ENCODE peak calls at places on chromosomes 16 and 17, in eight cellular contexts. One of them, this sample, is unnamed.
A peak's percentile ranks its signal among the peaks of the same experiment; 100 is the strongest.

GRCh38 chr17:61967729-61968128 is 39.9 kb upstream of the INTS2 start:
- DNase-seq in BE2C: no peak
- DNase-seq in kidney epithelial cell: no peak
- DNase-seq in ovary: no peak
- DNase-seq in neural progenitor cell: no peak
- DNase-seq in IMR-90: peak; percentile 28
- DNase-seq in fibroblast of lung: peak; percentile 13
- DNase-seq in heart left ventricle: no peak
- DNase-seq in this sample: no peak

GRCh38 chr16:24748242-24748641 is 18.8 kb downstream of the TNRC6A start:
- DNase-seq in BE2C: no peak
- DNase-seq in kidney epithelial cell: peak; percentile 86
- DNase-seq in ovary: no peak
- DNase-seq in neural progenitor cell: no peak
- DNase-seq in IMR-90: peak; percentile 97
- DNase-seq in fibroblast of lung: peak; percentile 94
- DNase-seq in heart left ventricle: no peak
- DNase-seq in this sample: no peak

GRCh38 chr16:71559855-71560254 is 17.0 kb downstream of the TAT start:
- DNase-seq in BE2C: no peak
- DNase-seq in kidney epithelial cell: no peak
- DNase-seq in ovary: no peak
- DNase-seq in neural progenitor cell: no peak
- DNase-seq in IMR-90: no peak
- DNase-seq in fibroblast of lung: no peak
- DNase-seq in heart left ventricle: no peak
- DNase-seq in this sample: no peak

GRCh38 chr17:14557482-14557881 is 256.6 kb downstream of the HS3ST3B1 start:
- DNase-seq in BE2C: no peak
- DNase-seq in kidney epithelial cell: no peak
- DNase-seq in ovary: no peak
- DNase-seq in neural progenitor cell: no peak
- DNase-seq in IMR-90: no peak
- DNase-seq in fibroblast of lung: no peak
- DNase-seq in heart left ventricle: no peak
- DNase-seq in this sample: no peak

GRCh38 chr17:56834380-56835258 is 668 bp downstream of the DGKE start:
- DNase-seq in BE2C: peak; percentile 13
- DNase-seq in kidney epithelial cell: no peak
- DNase-seq in ovary: peak; percentile 66
- DNase-seq in neural progenitor cell: peak; percentile 78
- DNase-seq in IMR-90: peak; percentile 7
- DNase-seq in fibroblast of lung: peak; percentile 6
- DNase-seq in heart left ventricle: peak; percentile 50
- DNase-seq in this sample: peak; percentile 36

GRCh38 chr17:66942453-66943264 is 21.8 kb upstream of the CACNG4 start:
- DNase-seq in BE2C: no peak
- DNase-seq in kidney epithelial cell: no peak
- DNase-seq in ovary: no peak
- DNase-seq in neural progenitor cell: no peak
- DNase-seq in IMR-90: no peak
- DNase-seq in fibroblast of lung: no peak
- DNase-seq in heart left ventricle: no peak
- DNase-seq in this sample: no peak

GRCh38 chr17:58756246-58757161 is 850 bp downstream of the PPM1E start:
- DNase-seq in BE2C: peak; percentile 55
- DNase-seq in kidney epithelial cell: no peak
- DNase-seq in ovary: no peak
- DNase-seq in neural progenitor cell: peak; percentile 61
- DNase-seq in IMR-90: no peak
- DNase-seq in fibroblast of lung: no peak
- DNase-seq in heart left ventricle: no peak
- DNase-seq in this sample: no peak

GRCh38 chr17:16181581-16181980 is 33.8 kb downstream of the NCOR1 start:
- DNase-seq in BE2C: no peak
- DNase-seq in kidney epithelial cell: no peak
- DNase-seq in ovary: no peak
- DNase-seq in neural progenitor cell: no peak
- DNase-seq in IMR-90: no peak
- DNase-seq in fibroblast of lung: no peak
- DNase-seq in heart left ventricle: no peak
- DNase-seq in this sample: no peak

GRCh38 chr17:47208744-47209488 is at the start of gene MYL4:
- DNase-seq in BE2C: no peak
- DNase-seq in kidney epithelial cell: no peak
- DNase-seq in ovary: no peak
- DNase-seq in neural progenitor cell: peak; percentile 47
- DNase-seq in IMR-90: no peak
- DNase-seq in fibroblast of lung: no peak
- DNase-seq in heart left ventricle: no peak
- DNase-seq in this sample: no peak

GRCh38 chr17:78883533-78884131 is 19.4 kb downstream of the CEP295NL start:
- DNase-seq in BE2C: peak; percentile 88
- DNase-seq in kidney epithelial cell: peak; percentile 93
- DNase-seq in ovary: peak; percentile 77
- DNase-seq in neural progenitor cell: peak; percentile 90
- DNase-seq in IMR-90: peak; percentile 97
- DNase-seq in fibroblast of lung: peak; percentile 97
- DNase-seq in heart left ventricle: peak; percentile 89
- DNase-seq in this sample: peak; percentile 78

GRCh38 chr16:69381231-69381630 is 4.6 kb downstream of the TERF2 start:
- DNase-seq in BE2C: no peak
- DNase-seq in kidney epithelial cell: no peak
- DNase-seq in ovary: no peak
- DNase-seq in neural progenitor cell: no peak
- DNase-seq in IMR-90: peak; percentile 10
- DNase-seq in fibroblast of lung: no peak
- DNase-seq in heart left ventricle: no peak
- DNase-seq in this sample: no peak
- H3K36me3 ChIP-seq in BE2C: peaks cover 68% of the 10 kb centered on the region
- H3K36me3 ChIP-seq in kidney epithelial cell: no peaks in the 10 kb centered on the region
- H3K36me3 ChIP-seq in ovary: no peaks in the 10 kb centered on the region
- H3K36me3 ChIP-seq in neural progenitor cell: peaks cover 4% of the 10 kb centered on the region
- H3K36me3 ChIP-seq in IMR-90: peaks cover 15% of the 10 kb centered on the region
- H3K36me3 ChIP-seq in fibroblast of lung: peaks cover 5% of the 10 kb centered on the region
- H3K36me3 ChIP-seq in heart left ventricle: peaks cover 78% of the 10 kb centered on the region
- H3K36me3 ChIP-seq in this sample: peaks cover 69% of the 10 kb centered on the region

DNA sequence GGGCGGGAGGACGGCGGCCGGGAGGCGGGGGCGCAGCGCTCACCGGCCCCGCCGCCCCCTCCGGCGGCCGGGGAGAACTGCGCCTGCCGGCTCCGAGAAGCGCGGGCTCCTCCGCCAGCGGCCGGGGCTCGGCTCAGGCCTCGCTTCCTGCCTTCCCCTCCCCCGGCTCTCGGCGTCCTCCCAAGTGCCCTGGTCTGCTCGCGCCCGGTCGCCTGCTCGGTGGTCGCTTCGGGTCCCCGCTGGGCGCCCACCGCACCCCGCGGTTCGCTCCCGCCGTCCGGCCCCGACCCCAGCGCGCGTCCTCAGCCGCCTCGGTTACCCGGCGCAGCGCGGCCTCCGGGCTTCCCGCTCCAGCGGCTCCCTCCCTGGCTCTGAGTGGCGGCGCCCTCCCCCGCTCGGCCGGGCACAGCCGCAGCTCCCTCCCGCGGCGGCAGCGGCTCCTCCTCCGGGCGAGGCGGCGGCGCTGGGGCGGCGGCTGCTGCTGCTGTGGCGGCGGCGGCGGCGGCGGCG is 294 bp downstream of the UBTF start:
- DNase-seq in BE2C: peak; percentile 80
- DNase-seq in kidney epithelial cell: no peak
- DNase-seq in ovary: peak; percentile 84
- DNase-seq in neural progenitor cell: peak; percentile 93
- DNase-seq in IMR-90: peak; percentile 65
- DNase-seq in fibroblast of lung: peak; percentile 67
- DNase-seq in heart left ventricle: peak; percentile 77
- DNase-seq in this sample: peak; percentile 72
- TF ChIP-seq CTCF in BE2C: no peak
- TF ChIP-seq CTCF in kidney epithelial cell: no peak
- TF ChIP-seq CTCF in ovary: peak; percentile 79
- TF ChIP-seq CTCF in neural progenitor cell: peak; percentile 50
- TF ChIP-seq CTCF in IMR-90: peak; percentile 58
- TF ChIP-seq CTCF in fibroblast of lung: peak; percentile 33
- TF ChIP-seq CTCF in heart left ventricle: peak; percentile 35
- TF ChIP-seq CTCF in this sample: peak; percentile 59

GRCh38 chr16:19527161-19527560 is 3.4 kb downstream of the CCP110 start:
- DNase-seq in BE2C: no peak
- DNase-seq in kidney epithelial cell: no peak
- DNase-seq in ovary: no peak
- DNase-seq in neural progenitor cell: no peak
- DNase-seq in IMR-90: no peak
- DNase-seq in fibroblast of lung: no peak
- DNase-seq in heart left ventricle: no peak
- DNase-seq in this sample: no peak
- H3K4me3 ChIP-seq in BE2C: no peak overlapping the region
- H3K4me3 ChIP-seq in kidney epithelial cell: no peak overlapping the region
- H3K4me3 ChIP-seq in ovary: no peak overlapping the region
- H3K4me3 ChIP-seq in neural progenitor cell: no peak overlapping the region
- H3K4me3 ChIP-seq in IMR-90: no peak overlapping the region
- H3K4me3 ChIP-seq in fibroblast of lung: no peak overlapping the region
- H3K4me3 ChIP-seq in heart left ventricle: no peak overlapping the region
- H3K4me3 ChIP-seq in this sample: no peak overlapping the region

DNA sequence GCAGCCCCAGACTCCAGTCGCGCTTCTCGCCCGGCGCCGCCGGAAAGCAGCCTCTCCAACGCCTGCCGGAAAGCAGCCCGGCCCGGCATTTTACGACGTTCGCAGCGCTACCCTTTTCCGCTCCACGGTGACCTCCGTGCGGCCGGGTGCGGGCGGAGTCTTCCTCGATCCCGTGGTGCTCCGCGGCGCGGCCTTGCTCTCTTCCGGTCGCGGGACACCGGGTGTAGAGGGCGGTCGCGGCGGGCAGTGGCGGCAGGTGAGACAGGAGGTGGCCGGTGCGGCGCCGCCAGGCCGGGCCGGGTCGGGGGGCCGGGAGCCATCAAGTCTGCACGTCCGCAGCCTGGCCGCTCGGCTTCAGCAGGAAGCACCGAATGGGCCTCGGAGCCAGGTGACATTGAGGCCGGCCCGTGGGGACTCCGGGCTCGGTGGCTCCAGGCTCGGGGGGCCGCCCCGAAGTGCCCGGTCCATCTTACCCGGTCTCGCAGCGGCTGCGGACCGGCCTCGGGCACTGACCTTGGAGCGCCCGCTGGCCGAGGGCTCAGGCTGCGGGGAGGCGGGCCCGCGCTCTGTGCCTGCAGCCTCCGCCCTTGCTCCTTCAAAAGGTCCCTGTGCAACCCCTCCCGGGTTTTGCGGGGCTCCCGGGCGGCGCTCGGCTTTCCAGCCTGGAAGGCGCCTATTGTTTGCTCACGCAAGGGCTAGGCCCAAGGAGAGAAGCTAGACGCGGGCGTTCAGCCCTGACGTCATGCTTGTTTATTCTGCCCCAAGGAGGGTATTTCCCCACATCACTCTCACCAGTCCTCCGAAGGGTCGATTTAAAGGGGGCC is at the start of the genes COX4I1 and EMC8:
- DNase-seq in BE2C: peak; percentile 96
- DNase-seq in kidney epithelial cell: peak; percentile 61
- DNase-seq in ovary: peak; percentile 94
- DNase-seq in neural progenitor cell: peak; percentile 97
- DNase-seq in IMR-90: peak; percentile 92
- DNase-seq in fibroblast of lung: peak; percentile 94
- DNase-seq in heart left ventricle: peak; percentile 98
- DNase-seq in this sample: peak; percentile 97
- H3K36me3 ChIP-seq in BE2C: peaks cover 63% of the 10 kb centered on the region
- H3K36me3 ChIP-seq in kidney epithelial cell: peaks cover 5% of the 10 kb centered on the region
- H3K36me3 ChIP-seq in ovary: no peaks in the 10 kb centered on the region
- H3K36me3 ChIP-seq in neural progenitor cell: peaks cover 4% of the 10 kb centered on the region
- H3K36me3 ChIP-seq in IMR-90: peaks cover 44% of the 10 kb centered on the region
- H3K36me3 ChIP-seq in fibroblast of lung: peaks cover 25% of the 10 kb centered on the region
- H3K36me3 ChIP-seq in heart left ventricle: peaks cover 56% of the 10 kb centered on the region
- H3K36me3 ChIP-seq in this sample: peaks cover 57% of the 10 kb centered on the region

DNA sequence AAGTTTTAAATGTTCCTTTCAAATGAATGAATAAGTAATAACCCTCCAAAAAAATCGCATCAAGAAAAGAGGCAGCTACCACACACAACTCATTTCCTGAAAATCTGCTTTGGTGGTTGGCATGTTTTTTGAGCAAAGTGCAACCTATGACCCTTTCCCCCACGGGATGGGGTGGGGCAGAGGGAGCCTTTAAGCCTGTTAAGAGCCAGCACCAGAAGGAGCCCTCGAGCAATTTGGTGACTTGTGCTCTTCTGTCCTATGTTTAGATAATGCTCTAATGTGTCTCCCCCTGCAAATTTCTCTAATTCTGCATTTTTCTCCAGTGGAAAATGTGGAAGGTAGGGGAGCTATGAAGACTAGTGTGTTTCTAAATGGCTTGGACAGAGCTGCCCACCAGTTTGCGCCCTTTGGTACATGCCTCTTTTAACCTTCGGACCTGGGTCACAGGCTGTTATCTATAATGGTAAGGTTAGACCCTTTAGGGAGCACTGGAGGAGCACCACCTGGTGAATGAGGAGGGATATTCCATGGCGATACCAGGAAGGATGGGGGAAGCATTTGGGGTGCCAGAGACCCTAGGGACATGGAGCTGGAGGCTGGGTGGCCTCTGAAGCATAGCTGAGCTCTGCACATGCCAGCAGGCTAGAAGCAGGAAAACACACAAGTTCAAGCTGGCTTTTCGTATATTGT is 1.6 kb downstream of the PYCARD start:
- DNase-seq in BE2C: no peak
- DNase-seq in kidney epithelial cell: no peak
- DNase-seq in ovary: no peak
- DNase-seq in neural progenitor cell: no peak
- DNase-seq in IMR-90: no peak
- DNase-seq in fibroblast of lung: peak; percentile 39
- DNase-seq in heart left ventricle: no peak
- DNase-seq in this sample: no peak
- TF ChIP-seq CTCF in BE2C: peak; percentile 11
- TF ChIP-seq CTCF in kidney epithelial cell: no peak
- TF ChIP-seq CTCF in ovary: no peak
- TF ChIP-seq CTCF in neural progenitor cell: no peak
- TF ChIP-seq CTCF in IMR-90: peak; percentile 12
- TF ChIP-seq CTCF in fibroblast of lung: no peak
- TF ChIP-seq CTCF in heart left ventricle: no peak
- TF ChIP-seq CTCF in this sample: no peak

GRCh38 chr16:3165111-3165822 is 22.7 kb upstream of the OR1F1 start:
- DNase-seq in BE2C: no peak
- DNase-seq in kidney epithelial cell: no peak
- DNase-seq in ovary: no peak
- DNase-seq in neural progenitor cell: no peak
- DNase-seq in IMR-90: no peak
- DNase-seq in fibroblast of lung: no peak
- DNase-seq in heart left ventricle: no peak
- DNase-seq in this sample: no peak
- H3K4me3 ChIP-seq in BE2C: peak overlapping the region; percentile 37
- H3K4me3 ChIP-seq in kidney epithelial cell: no peak overlapping the region
- H3K4me3 ChIP-seq in ovary: no peak overlapping the region
- H3K4me3 ChIP-seq in neural progenitor cell: peak overlapping the region; percentile 11
- H3K4me3 ChIP-seq in IMR-90: no peak overlapping the region
- H3K4me3 ChIP-seq in fibroblast of lung: no peak overlapping the region
- H3K4me3 ChIP-seq in heart left ventricle: peak overlapping the region; percentile 25
- H3K4me3 ChIP-seq in this sample: peak overlapping the region; percentile 51

GRCh38 chr16:11075163-11075562 is 130.8 kb downstream of the CLEC16A start:
- DNase-seq in BE2C: no peak
- DNase-seq in kidney epithelial cell: no peak
- DNase-seq in ovary: no peak
- DNase-seq in neural progenitor cell: no peak
- DNase-seq in IMR-90: no peak
- DNase-seq in fibroblast of lung: no peak
- DNase-seq in heart left ventricle: no peak
- DNase-seq in this sample: no peak
- H3K36me3 ChIP-seq in BE2C: peaks cover 6% of the 10 kb centered on the region
- H3K36me3 ChIP-seq in kidney epithelial cell: no peaks in the 10 kb centered on the region
- H3K36me3 ChIP-seq in ovary: no peaks in the 10 kb centered on the region
- H3K36me3 ChIP-seq in neural progenitor cell: no peaks in the 10 kb centered on the region
- H3K36me3 ChIP-seq in IMR-90: peaks cover 5% of the 10 kb centered on the region
- H3K36me3 ChIP-seq in fibroblast of lung: peaks cover 2% of the 10 kb centered on the region
- H3K36me3 ChIP-seq in heart left ventricle: peaks cover 19% of the 10 kb centered on the region
- H3K36me3 ChIP-seq in this sample: peaks cover 20% of the 10 kb centered on the region